ENCODE peak calls at places on chromosomes 7 and 10, in four cellular contexts. T is mammary epithelial cell; D is ELR; X is activated CD4-positive, CD25-positive, alpha-beta regulatory T cell. L is an unnamed sample.

GRCh38 chr7:21412953-21413352 is 14.9 kb upstream of the SP4 start:
- DNase-seq in T (no peak), D (no peak), X (no peak), L (no peak)

GRCh38 chr7:44767912-44768662 is 19.4 kb downstream of the ZMIZ2 start:
- DNase-seq in T (no peak), D (no peak), X (no peak), L (no peak)

GRCh38 chr7:109179601-109180000 is 609.9 kb downstream of the DNAJB9 start:
- DNase-seq in T (peak; percentile 0), D (no peak), X (no peak), L (no peak)

GRCh38 chr7:110307776-110308175 is 783.2 kb upstream of the LRRN3 start:
- DNase-seq in T (no peak), D (no peak), X (no peak), L (no peak)

GRCh38 chr7:76009672-76010600 is 15.5 kb upstream of the TMEM120A start:
- DNase-seq in T (no peak), D (no peak), X (no peak), L (no peak)

GRCh38 chr10:78986419-78986818 is 82.3 kb upstream of the ZMIZ1 start:
- DNase-seq in T (no peak), D (no peak), X (no peak), L (no peak)

GRCh38 chr10:97407211-97407951 is 6.2 kb upstream of the RRP12 start:
- DNase-seq in T (peak; percentile 78), D (peak; percentile 86), X (peak; percentile 23), L (peak; percentile 67)

GRCh38 chr10:117138838-117139580 is 939 bp upstream of the VAX1 start:
- DNase-seq in T (no peak), D (no peak), X (no peak), L (no peak)

GRCh38 chr7:84949067-84949466 is 237.8 kb downstream of the SEMA3D start:
- DNase-seq in T (no peak), D (peak; percentile 12), X (no peak), L (no peak)

GRCh38 chr10:29860159-29860558 is 199.2 kb downstream of the JCAD start:
- DNase-seq in T (peak; percentile 87), D (peak; percentile 75), X (no peak), L (no peak)

GRCh38 chr10:6678211-6678803 is 98.2 kb upstream of the PRKCQ start:
- DNase-seq in T (peak; percentile 12), D (peak; percentile 50), X (peak; percentile 13), L (peak; percentile 8)

GRCh38 chr7:5694221-5694754 is 87.2 kb downstream of the RNF216 start:
- DNase-seq in T (no peak), D (peak; percentile 89), X (no peak), L (no peak)

GRCh38 chr7:85111761-85112160 is 75.1 kb downstream of the SEMA3D start:
- DNase-seq in T (no peak), D (peak; percentile 8), X (no peak), L (no peak)

GRCh38 chr10:116770281-116770680 is 27.9 kb upstream of the HSPA12A start:
- DNase-seq in T (no peak), D (no peak), X (no peak), L (no peak)

GRCh38 chr7:51680594-51681409 is 364.2 kb upstream of the COBL start:
- DNase-seq in T (no peak), D (no peak), X (no peak), L (no peak)

GRCh38 chr10:90887555-90887954 is 15.8 kb downstream of the RPP30 start:
- DNase-seq in T (no peak), D (no peak), X (no peak), L (no peak)

GRCh38 chr10:28408237-28408777 is 105.4 kb upstream of the MPP7 start:
- DNase-seq in T (no peak), D (no peak), X (no peak), L (no peak)

GRCh38 chr7:102874166-102874829 is 38.5 kb upstream of the LRRC17 start:
- DNase-seq in T (peak; percentile 82), D (peak; percentile 93), X (no peak), L (peak; percentile 51)

GRCh38 chr7:96085953-96086352 is 235.9 kb downstream of the SLC25A13 start:
- DNase-seq in T (no peak), D (no peak), X (no peak), L (no peak)

GRCh38 chr10:117005454-117006055 is 568 bp upstream of the SHTN1 start:
- DNase-seq in T (peak; percentile 1), D (peak; percentile 27), X (no peak), L (no peak)

GRCh38 chr7:6271694-6272371 is 591 bp downstream of the CYTH3 start:
- DNase-seq in T (no peak), D (peak; percentile 33), X (no peak), L (peak; percentile 30)

GRCh38 chr7:24778543-24779282 is 21.4 kb upstream of the GSDME start:
- DNase-seq in T (no peak), D (peak; percentile 92), X (no peak), L (no peak)

GRCh38 chr7:126727930-126728331 is 524.8 kb downstream of the GRM8 start:
- DNase-seq in T (peak; percentile 33), D (peak; percentile 82), X (no peak), L (no peak)

GRCh38 chr7:628826-629225 is 97.7 kb upstream of the DNAAF5 start:
- DNase-seq in T (no peak), D (no peak), X (no peak), L (no peak)

GRCh38 chr7:119842786-119843185 is 430.2 kb upstream of the KCND2 start:
- DNase-seq in T (no peak), D (no peak), X (no peak), L (no peak)

GRCh38 chr7:130346339-130346905 is 1.8 kb downstream of the CPA5 start:
- DNase-seq in T (no peak), D (no peak), X (no peak), L (no peak)

GRCh38 chr7:50679218-50680007 is 103.3 kb downstream of the GRB10 start:
- DNase-seq in T (peak; percentile 50), D (peak; percentile 54), X (no peak), L (peak; percentile 32)

GRCh38 chr7:80916770-80917681 is 1.8 kb downstream of the SEMA3C start:
- DNase-seq in T (peak; percentile 92), D (peak; percentile 92), X (no peak), L (no peak)

GRCh38 chr7:1647961-1648631 is 22.0 kb upstream of the ELFN1 start:
- DNase-seq in T (no peak), D (no peak), X (no peak), L (no peak)